ENCODE peak calls at places on chromosomes 16 and 17, in five cellular contexts. One of them, this sample, is unnamed.

GRCh38 chr16:82748026-82748425 is 121.3 kb downstream of the CDH13 start:
- DNase-seq in adrenal gland: peak
- DNase-seq in ovary: no peak
- DNase-seq in left ventricle myocardium inferior: peak
- DNase-seq in GM06990: no peak
- DNase-seq in this sample: no peak

GRCh38 chr17:33667052-33667509 is 374.0 kb upstream of the ASIC2 start:
- DNase-seq in left ventricle myocardium inferior: no peak
- DNase-seq in GM06990: peak
- DNase-seq in ovary: no peak
- DNase-seq in adrenal gland: no peak
- DNase-seq in this sample: no peak

GRCh38 chr17:80910043-80910442 is 81.6 kb upstream of the CHMP6 start:
- DNase-seq in GM06990: no peak
- DNase-seq in left ventricle myocardium inferior: no peak
- DNase-seq in ovary: no peak
- DNase-seq in adrenal gland: no peak
- DNase-seq in this sample: no peak

GRCh38 chr16:12063004-12063395 is 86.5 kb downstream of the SNX29 start:
- DNase-seq in GM06990: no peak
- DNase-seq in ovary: no peak
- DNase-seq in left ventricle myocardium inferior: no peak
- DNase-seq in adrenal gland: no peak
- DNase-seq in this sample: no peak

GRCh38 chr17:57025876-57026275 is 47.9 kb downstream of the SCPEP1 start:
- DNase-seq in left ventricle myocardium inferior: no peak
- DNase-seq in GM06990: no peak
- DNase-seq in adrenal gland: no peak
- DNase-seq in ovary: no peak
- DNase-seq in this sample: no peak

GRCh38 chr16:84913315-84913714 is 93.5 kb downstream of the CRISPLD2 start:
- DNase-seq in left ventricle myocardium inferior: peak
- DNase-seq in ovary: no peak
- DNase-seq in GM06990: no peak
- DNase-seq in adrenal gland: peak
- DNase-seq in this sample: no peak

GRCh38 chr17:75124041-75124818 is 7.3 kb downstream of the NT5C start:
- DNase-seq in adrenal gland: peak
- DNase-seq in GM06990: no peak
- DNase-seq in left ventricle myocardium inferior: peak
- DNase-seq in ovary: no peak
- DNase-seq in this sample: no peak

GRCh38 chr17:40311575-40311974 is 2.6 kb downstream of the RARA start:
- DNase-seq in ovary: peak
- DNase-seq in left ventricle myocardium inferior: peak
- DNase-seq in GM06990: no peak
- DNase-seq in adrenal gland: peak
- DNase-seq in this sample: no peak

GRCh38 chr17:338442-339192 is 14.0 kb downstream of the RPH3AL start:
- DNase-seq in adrenal gland: peak
- DNase-seq in ovary: no peak
- DNase-seq in left ventricle myocardium inferior: no peak
- DNase-seq in GM06990: no peak
- DNase-seq in this sample: no peak

GRCh38 chr17:6096201-6097004 is 26.2 kb downstream of the WSCD1 start:
- DNase-seq in adrenal gland: no peak
- DNase-seq in ovary: no peak
- DNase-seq in GM06990: no peak
- DNase-seq in left ventricle myocardium inferior: no peak
- DNase-seq in this sample: no peak

GRCh38 chr17:20189322-20189721 is 180.2 kb downstream of the SPECC1 start:
- DNase-seq in left ventricle myocardium inferior: no peak
- DNase-seq in ovary: no peak
- DNase-seq in adrenal gland: peak
- DNase-seq in GM06990: no peak
- DNase-seq in this sample: no peak

GRCh38 chr17:12523244-12523643 is 142.4 kb upstream of the MYOCD start:
- DNase-seq in adrenal gland: no peak
- DNase-seq in GM06990: no peak
- DNase-seq in left ventricle myocardium inferior: no peak
- DNase-seq in ovary: no peak
- DNase-seq in this sample: no peak

GRCh38 chr17:79616801-79617200 is 6.0 kb upstream of the RBFOX3 start:
- DNase-seq in GM06990: no peak
- DNase-seq in adrenal gland: no peak
- DNase-seq in ovary: no peak
- DNase-seq in left ventricle myocardium inferior: peak
- DNase-seq in this sample: no peak

GRCh38 chr16:81707411-81708321 is 71.4 kb upstream of the PLCG2 start:
- DNase-seq in GM06990: no peak
- DNase-seq in ovary: peak
- DNase-seq in left ventricle myocardium inferior: peak
- DNase-seq in adrenal gland: peak
- DNase-seq in this sample: no peak

GRCh38 chr17:79769596-79770520 is 8.1 kb upstream of the CBX2 start:
- DNase-seq in GM06990: no peak
- DNase-seq in left ventricle myocardium inferior: no peak
- DNase-seq in adrenal gland: no peak
- DNase-seq in ovary: no peak
- DNase-seq in this sample: no peak

GRCh38 chr17:67151717-67152116 is 93.3 kb downstream of the HELZ start:
- DNase-seq in adrenal gland: no peak
- DNase-seq in GM06990: no peak
- DNase-seq in left ventricle myocardium inferior: no peak
- DNase-seq in ovary: no peak
- DNase-seq in this sample: no peak

GRCh38 chr16:53692146-53692545 is 11.5 kb downstream of the RPGRIP1L start:
- DNase-seq in adrenal gland: no peak
- DNase-seq in left ventricle myocardium inferior: no peak
- DNase-seq in ovary: no peak
- DNase-seq in GM06990: no peak
- DNase-seq in this sample: no peak

GRCh38 chr16:3696425-3697218 is 20.7 kb downstream of the TRAP1 start:
- DNase-seq in left ventricle myocardium inferior: no peak
- DNase-seq in adrenal gland: no peak
- DNase-seq in ovary: no peak
- DNase-seq in GM06990: no peak
- DNase-seq in this sample: no peak

GRCh38 chr17:66190738-66191606 is 961 bp downstream of the CEP112 start:
- DNase-seq in GM06990: no peak
- DNase-seq in adrenal gland: no peak
- DNase-seq in ovary: no peak
- DNase-seq in left ventricle myocardium inferior: no peak
- DNase-seq in this sample: no peak

GRCh38 chr17:58247511-58248363 is 9.4 kb downstream of the LPO start:
- DNase-seq in adrenal gland: no peak
- DNase-seq in GM06990: no peak
- DNase-seq in left ventricle myocardium inferior: no peak
- DNase-seq in ovary: no peak
- DNase-seq in this sample: no peak

GRCh38 chr16:75112281-75113045 is 4.1 kb downstream of the LDHD start:
- DNase-seq in GM06990: no peak
- DNase-seq in ovary: peak
- DNase-seq in left ventricle myocardium inferior: no peak
- DNase-seq in adrenal gland: no peak
- DNase-seq in this sample: no peak

GRCh38 chr17:66339563-66339962 is 37.1 kb downstream of the PRKCA start:
- DNase-seq in left ventricle myocardium inferior: no peak
- DNase-seq in GM06990: no peak
- DNase-seq in adrenal gland: no peak
- DNase-seq in ovary: no peak
- DNase-seq in this sample: no peak

GRCh38 chr17:2624292-2624731 is 30.9 kb downstream of the PAFAH1B1 start:
- DNase-seq in GM06990: peak
- DNase-seq in adrenal gland: no peak
- DNase-seq in left ventricle myocardium inferior: no peak
- DNase-seq in ovary: no peak
- DNase-seq in this sample: no peak

GRCh38 chr17:38577244-38577643 is 28.5 kb downstream of the SRCIN1 start:
- DNase-seq in GM06990: no peak
- DNase-seq in left ventricle myocardium inferior: no peak
- DNase-seq in ovary: no peak
- DNase-seq in adrenal gland: no peak
- DNase-seq in this sample: no peak

GRCh38 chr17:39507511-39507910 is 46.2 kb downstream of the CDK12 start:
- DNase-seq in left ventricle myocardium inferior: no peak
- DNase-seq in adrenal gland: no peak
- DNase-seq in GM06990: no peak
- DNase-seq in ovary: no peak
- DNase-seq in this sample: no peak

GRCh38 chr17:57697891-57698708 is 47.0 kb downstream of the CCDC182 start:
- DNase-seq in left ventricle myocardium inferior: no peak
- DNase-seq in adrenal gland: no peak
- DNase-seq in ovary: no peak
- DNase-seq in GM06990: no peak
- DNase-seq in this sample: no peak

GRCh38 chr17:21039839-21040575 is 2.8 kb downstream of the USP22 start:
- DNase-seq in GM06990: no peak
- DNase-seq in adrenal gland: peak
- DNase-seq in ovary: peak
- DNase-seq in left ventricle myocardium inferior: no peak
- DNase-seq in this sample: no peak

GRCh38 chr17:58492238-58493121 is 4.3 kb upstream of the HSF5 start:
- DNase-seq in GM06990: no peak
- DNase-seq in ovary: no peak
- DNase-seq in left ventricle myocardium inferior: no peak
- DNase-seq in adrenal gland: no peak
- DNase-seq in this sample: no peak

GRCh38 chr16:48300391-48300856 is 53.1 kb upstream of the ABCC11 start:
- DNase-seq in GM06990: no peak
- DNase-seq in ovary: no peak
- DNase-seq in adrenal gland: peak
- DNase-seq in left ventricle myocardium inferior: no peak
- DNase-seq in this sample: no peak

GRCh38 chr16:75593825-75594820 is 27.9 kb downstream of the GABARAPL2 start:
- DNase-seq in adrenal gland: peak
- DNase-seq in ovary: no peak
- DNase-seq in left ventricle myocardium inferior: no peak
- DNase-seq in GM06990: no peak
- DNase-seq in this sample: no peak

GRCh38 chr16:27624154-27625049 is 74.5 kb downstream of the KATNIP start:
- DNase-seq in GM06990: no peak
- DNase-seq in ovary: no peak
- DNase-seq in adrenal gland: no peak
- DNase-seq in left ventricle myocardium inferior: no peak
- DNase-seq in this sample: no peak

GRCh38 chr17:44121206-44121605 is 2.2 kb downstream of the HDAC5 start:
- DNase-seq in GM06990: no peak
- DNase-seq in adrenal gland: no peak
- DNase-seq in ovary: no peak
- DNase-seq in left ventricle myocardium inferior: no peak
- DNase-seq in this sample: no peak

GRCh38 chr17:44121997-44122824 is 1.2 kb downstream of the HDAC5 start:
- DNase-seq in adrenal gland: no peak
- DNase-seq in GM06990: no peak
- DNase-seq in left ventricle myocardium inferior: no peak
- DNase-seq in ovary: no peak
- DNase-seq in this sample: no peak

GRCh38 chr17:44124118-44124438 is 637 bp upstream of the HDAC5 start:
- DNase-seq in left ventricle myocardium inferior: no peak
- DNase-seq in GM06990: no peak
- DNase-seq in adrenal gland: no peak
- DNase-seq in ovary: no peak
- DNase-seq in this sample: no peak

GRCh38 chr17:44123356-44124117 is at the start of gene HDAC5:
- DNase-seq in GM06990: peak
- DNase-seq in adrenal gland: peak
- DNase-seq in ovary: peak
- DNase-seq in left ventricle myocardium inferior: peak
- DNase-seq in this sample: peak

GRCh38 chr17:44122825-44123355 is 551 bp downstream of the HDAC5 start:
- DNase-seq in adrenal gland: no peak
- DNase-seq in left ventricle myocardium inferior: no peak
- DNase-seq in ovary: no peak
- DNase-seq in GM06990: no peak
- DNase-seq in this sample: no peak
- TF ChIP-seq CTCF in adrenal gland: no peak
- TF ChIP-seq CTCF in left ventricle myocardium inferior: no peak
- TF ChIP-seq CTCF in ovary: no peak
- TF ChIP-seq CTCF in GM06990: no peak
- TF ChIP-seq CTCF in this sample: no peak

DNA sequence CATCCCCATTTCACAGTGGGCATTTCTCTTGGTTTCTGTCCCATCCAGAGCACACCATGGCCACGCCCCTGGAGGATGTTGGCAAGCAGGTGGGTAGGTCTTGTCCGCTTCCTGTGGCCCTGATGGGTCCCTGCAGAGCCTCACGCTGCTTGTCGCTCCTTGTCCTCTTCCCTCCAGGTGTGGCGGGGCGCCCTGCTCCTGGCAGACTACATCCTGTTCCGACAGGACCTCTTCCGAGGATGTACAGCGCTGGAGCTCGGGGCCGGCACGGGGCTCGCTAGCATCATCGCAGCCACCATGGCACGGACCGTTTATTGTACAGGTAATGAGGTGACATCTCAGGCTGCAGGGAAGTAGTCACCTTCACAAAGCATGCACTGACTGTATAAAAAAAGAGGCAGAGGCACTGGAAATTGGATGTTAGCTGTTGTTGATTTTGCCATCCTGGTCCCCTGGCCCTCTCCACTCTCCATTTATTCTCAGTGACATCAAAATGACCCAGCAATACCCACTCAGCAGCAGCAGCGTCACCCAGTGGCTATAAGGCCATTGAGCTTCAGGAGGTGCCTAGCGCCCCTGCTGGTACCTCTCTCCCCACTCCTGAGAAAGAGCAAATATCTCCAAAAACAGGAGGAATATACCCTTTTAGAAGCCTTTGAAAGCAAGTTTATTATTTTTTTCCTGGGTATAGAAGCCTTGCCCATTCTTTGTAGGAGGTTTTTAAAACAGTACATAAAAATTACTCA is 13.7 kb downstream of the METTL22 start:
- DNase-seq in adrenal gland: peak
- DNase-seq in GM06990: no peak
- DNase-seq in left ventricle myocardium inferior: no peak
- DNase-seq in ovary: no peak
- DNase-seq in this sample: no peak
- TF ChIP-seq CTCF in adrenal gland: peak
- TF ChIP-seq CTCF in GM06990: peak
- TF ChIP-seq CTCF in left ventricle myocardium inferior: peak
- TF ChIP-seq CTCF in ovary: no peak
- TF ChIP-seq CTCF in this sample: no peak

GRCh38 chr16:88194397-88195020 is 188.2 kb upstream of the ZNF469 start:
- DNase-seq in ovary: peak
- DNase-seq in GM06990: no peak
- DNase-seq in adrenal gland: peak
- DNase-seq in left ventricle myocardium inferior: no peak
- DNase-seq in this sample: no peak
- TF ChIP-seq CTCF in ovary: peak
- TF ChIP-seq CTCF in GM06990: no peak
- TF ChIP-seq CTCF in adrenal gland: no peak
- TF ChIP-seq CTCF in left ventricle myocardium inferior: no peak
- TF ChIP-seq CTCF in this sample: no peak

DNA sequence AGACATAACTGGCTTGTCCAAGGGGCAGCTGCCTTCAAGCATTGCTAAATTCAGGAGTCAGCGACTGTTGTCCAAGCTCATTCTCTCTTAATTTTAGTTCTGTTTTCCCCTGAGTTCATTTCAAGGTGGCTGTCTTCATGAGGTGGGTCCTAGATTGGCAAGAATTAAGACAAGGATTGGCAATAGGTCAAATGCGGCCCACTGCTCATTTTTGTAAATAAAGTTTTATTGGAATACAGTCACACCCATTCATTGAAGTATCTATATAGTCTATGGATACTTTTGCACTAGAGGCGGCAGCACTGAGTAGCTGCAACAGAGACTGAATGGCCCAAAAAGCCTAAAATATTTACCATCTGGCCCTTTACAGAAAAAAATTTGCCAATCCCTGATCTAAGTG is 73.8 kb downstream of the TMEM114 start:
- DNase-seq in GM06990: no peak
- DNase-seq in adrenal gland: no peak
- DNase-seq in left ventricle myocardium inferior: no peak
- DNase-seq in ovary: no peak
- DNase-seq in this sample: no peak
- TF ChIP-seq CTCF in GM06990: no peak
- TF ChIP-seq CTCF in adrenal gland: no peak
- TF ChIP-seq CTCF in left ventricle myocardium inferior: no peak
- TF ChIP-seq CTCF in ovary: no peak
- TF ChIP-seq CTCF in this sample: no peak

This sample was measured in activated B cell treated with CpG ODN at 0.5 μM for 24 hours.